ENCODE peak calls at places on chromosomes 2 and 18, in eight cellular contexts. K is sigmoid colon, C is body of pancreas, X is IMR-90, R is heart left ventricle, H is K562, Q is Peyer's patch, G is uterus. W is an unnamed sample.

GRCh38 chr2:10087360-10087759 is 7.1 kb upstream of the CYS1 start:
- DNase-seq in C (no peak), X (no peak), G (no peak), K (no peak), H (peak), Q (no peak), R (no peak), W (no peak)

GRCh38 chr2:148909114-148909513 is 34.1 kb downstream of the KIF5C start:
- DNase-seq in Q (no peak), G (no peak), R (no peak), K (no peak), X (peak), H (no peak), C (no peak), W (no peak)

GRCh38 chr2:238285653-238286082 is 2.7 kb downstream of the PER2 start:
- DNase-seq in H (no peak), K (peak), G (peak), X (peak), R (no peak), Q (peak), C (peak), W (no peak)

GRCh38 chr2:23803275-23803964 is 123.5 kb downstream of the ATAD2B start:
- DNase-seq in C (no peak), G (no peak), R (no peak), X (peak), Q (no peak), K (no peak), H (no peak), W (no peak)

GRCh38 chr18:27447530-27447929 is 262.4 kb upstream of the CHST9 start:
- DNase-seq in R (no peak), G (no peak), K (no peak), X (no peak), C (no peak), Q (no peak), H (no peak), W (no peak)

GRCh38 chr18:5538541-5538940 is 5.3 kb downstream of the EPB41L3 start:
- DNase-seq in G (no peak), K (no peak), R (no peak), H (no peak), X (no peak), Q (no peak), C (no peak), W (no peak)

GRCh38 chr18:80147037-80147417 is 38.0 kb downstream of the ADNP2 start:
- DNase-seq in R (no peak), K (no peak), G (no peak), X (no peak), C (no peak), H (no peak), Q (no peak), W (no peak)

GRCh38 chr18:72762505-72763122 is 105.2 kb downstream of the NETO1 start:
- DNase-seq in R (no peak), C (peak), X (peak), G (no peak), H (peak), Q (no peak), K (no peak), W (no peak)

GRCh38 chr2:71071681-71072398 is 3.4 kb downstream of the NAGK start:
- DNase-seq in C (peak), G (no peak), K (peak), H (peak), Q (peak), R (no peak), X (no peak), W (peak)

GRCh38 chr2:30877833-30878232 is 70.6 kb upstream of the CAPN13 start:
- DNase-seq in C (no peak), X (no peak), G (no peak), K (no peak), R (no peak), H (no peak), Q (no peak), W (no peak)

GRCh38 chr2:15756011-15756550 is 164.4 kb downstream of the DDX1 start:
- DNase-seq in R (no peak), X (no peak), H (no peak), C (no peak), Q (no peak), K (no peak), G (no peak), W (no peak)

GRCh38 chr2:211014376-211014775 is 458.0 kb downstream of the CPS1 start:
- DNase-seq in C (peak), G (no peak), R (no peak), H (no peak), X (no peak), Q (no peak), K (no peak), W (no peak)

GRCh38 chr2:72142743-72143440 is 4.8 kb downstream of the CYP26B1 start:
- DNase-seq in H (no peak), K (peak), X (peak), G (peak), R (peak), C (peak), Q (peak), W (peak)

GRCh38 chr18:23237524-23238151 is 102.4 kb downstream of the CABLES1 start:
- DNase-seq in H (peak), K (peak), X (peak), C (peak), G (peak), R (peak), Q (peak), W (peak)

GRCh38 chr2:134124047-134124753 is 129.7 kb upstream of the MGAT5 start:
- DNase-seq in R (no peak), G (no peak), Q (no peak), K (no peak), X (peak), H (no peak), C (no peak), W (no peak)

GRCh38 chr2:46010925-46011490 is 286.2 kb upstream of the EPAS1 start:
- DNase-seq in X (peak), H (peak), R (no peak), G (no peak), K (no peak), C (no peak), Q (no peak), W (no peak)

GRCh38 chr2:229445013-229445412 is 173.9 kb upstream of the PID1 start:
- DNase-seq in C (peak), G (peak), K (peak), R (peak), Q (no peak), H (no peak), X (peak), W (no peak)
- H3K4me3 ChIP-seq in C (no peak), G (no peak), K (no peak), R (no peak), Q (no peak), H (no peak), X (no peak), W (no peak)

GRCh38 chr2:20451346-20451745 is 4.5 kb downstream of the RHOB start:
- DNase-seq in Q (no peak), G (peak), X (peak), C (no peak), R (no peak), H (no peak), K (peak), W (no peak)
- TF ChIP-seq POLR2A in Q (no peak), G (no peak), X (no peak), C (no peak), R (no peak), H (no peak), K (no peak), W (no peak)

GRCh38 chr2:137967042-137967441 is 2.8 kb downstream of the HNMT start:
- DNase-seq in H (no peak), K (no peak), G (no peak), X (no peak), R (no peak), C (no peak), Q (no peak), W (no peak)

GRCh38 chr2:137964066-137964858 is at the start of gene HNMT:
- DNase-seq in H (peak), X (peak), K (peak), C (peak), R (peak), G (no peak), Q (no peak), W (no peak)

GRCh38 chr2:137966043-137966442 is 1.8 kb downstream of the HNMT start:
- DNase-seq in H (no peak), X (no peak), Q (no peak), G (no peak), K (no peak), C (no peak), R (no peak), W (no peak)

GRCh38 chr2:137963535-137964065 is 673 bp upstream of the HNMT start:
- DNase-seq in H (peak), G (no peak), K (no peak), C (no peak), X (no peak), R (no peak), Q (no peak), W (no peak)

GRCh38 chr2:137964859-137965459 is 686 bp downstream of the HNMT start:
- DNase-seq in R (no peak), C (no peak), Q (no peak), G (no peak), H (no peak), X (no peak), K (no peak), W (no peak)
- H3K4me3 ChIP-seq in R (peak), C (peak), Q (peak), G (peak), H (peak), X (peak), K (peak), W (peak)

DNA sequence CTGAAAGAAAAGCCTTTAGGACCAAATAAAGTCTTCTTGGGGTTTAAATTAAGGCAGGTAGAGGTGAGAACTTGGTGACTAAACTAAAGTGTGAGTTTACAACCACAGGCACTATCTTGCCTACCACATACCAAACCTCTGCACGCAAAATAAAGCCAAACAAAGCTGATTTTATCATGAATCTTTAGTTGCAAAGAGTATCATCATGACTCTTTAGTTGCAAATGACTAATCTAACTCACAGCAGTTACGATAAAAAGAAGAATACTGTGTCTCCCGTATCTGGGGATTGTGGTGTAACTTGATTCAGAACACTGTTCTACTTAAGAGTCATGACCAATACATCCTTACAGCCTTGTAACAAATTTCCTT is 11.2 kb downstream of the CFAP210 start:
- DNase-seq in H (no peak), R (no peak), K (no peak), C (no peak), G (no peak), X (no peak), Q (no peak), W (no peak)
- TF ChIP-seq POLR2A in H (no peak), R (no peak), K (no peak), C (no peak), G (no peak), X (no peak), Q (no peak), W (no peak)

DNA sequence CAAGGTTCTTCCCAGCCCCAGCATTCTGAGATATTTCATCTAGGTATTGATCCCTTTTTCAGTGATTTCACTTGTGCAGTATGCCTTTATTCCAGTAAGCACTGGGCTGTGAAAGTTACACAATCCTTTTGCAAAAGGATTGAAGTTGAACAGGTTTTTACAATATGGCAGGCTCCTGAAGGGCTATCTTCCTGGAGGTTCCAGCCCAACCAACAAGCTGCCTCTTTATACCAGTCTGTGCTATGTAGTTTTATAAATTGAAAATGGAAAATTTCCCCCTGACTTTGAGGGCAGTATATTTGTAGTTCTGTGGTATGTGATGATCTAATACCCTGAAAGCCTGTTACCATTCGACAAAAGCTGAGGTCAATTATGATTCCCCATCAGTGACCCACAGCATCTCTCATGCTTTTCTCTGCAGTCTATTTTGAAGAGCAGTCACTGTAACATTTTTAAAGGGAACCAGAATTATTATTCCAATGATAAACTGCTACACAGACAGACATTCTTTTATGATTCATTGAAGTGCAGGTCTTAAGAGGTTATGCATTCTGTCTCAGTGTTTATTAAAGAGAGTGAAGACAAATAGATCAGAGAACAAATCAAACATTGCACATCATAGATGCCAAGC is 35.2 kb upstream of the STPG4 start:
- DNase-seq in R (no peak), Q (no peak), K (no peak), G (no peak), H (no peak), C (no peak), X (peak), W (no peak)
- H3K4me3 ChIP-seq in R (no peak), Q (no peak), K (no peak), G (no peak), H (no peak), C (no peak), X (no peak), W (no peak)

W was measured in spleen.